ENCODE peak calls at places on chromosomes 2 and 18, in eight cellular contexts. One of them, this sample, is unnamed.

GRCh38 chr18:58402247-58402646 is 226.6 kb downstream of the ALPK2 start:
- DNase-seq in HuH-7: no peak
- DNase-seq in naive thymus-derived CD4-positive, alpha-beta T cell: no peak
- DNase-seq in endothelial cell of umbilical vein: no peak
- DNase-seq in HFFc6: peak; percentile 74
- DNase-seq in endodermal cell: peak; percentile 44
- DNase-seq in Caki2: peak; percentile 5
- DNase-seq in NCI-H446: no peak
- DNase-seq in this sample: peak; percentile 34

GRCh38 chr2:70888389-70888924 is 47.2 kb upstream of the ATP6V1B1 start:
- DNase-seq in HuH-7: no peak
- DNase-seq in naive thymus-derived CD4-positive, alpha-beta T cell: no peak
- DNase-seq in endothelial cell of umbilical vein: no peak
- DNase-seq in HFFc6: no peak
- DNase-seq in endodermal cell: no peak
- DNase-seq in Caki2: no peak
- DNase-seq in NCI-H446: no peak
- DNase-seq in this sample: no peak

GRCh38 chr2:167132906-167133555 is 244.8 kb downstream of the XIRP2 start:
- DNase-seq in HuH-7: no peak
- DNase-seq in naive thymus-derived CD4-positive, alpha-beta T cell: no peak
- DNase-seq in endothelial cell of umbilical vein: no peak
- DNase-seq in HFFc6: no peak
- DNase-seq in endodermal cell: no peak
- DNase-seq in Caki2: no peak
- DNase-seq in NCI-H446: no peak
- DNase-seq in this sample: no peak

GRCh38 chr18:6746386-6746960 is 17.0 kb downstream of the ARHGAP28 start:
- DNase-seq in HuH-7: no peak
- DNase-seq in naive thymus-derived CD4-positive, alpha-beta T cell: no peak
- DNase-seq in endothelial cell of umbilical vein: no peak
- DNase-seq in HFFc6: no peak
- DNase-seq in endodermal cell: no peak
- DNase-seq in Caki2: no peak
- DNase-seq in NCI-H446: no peak
- DNase-seq in this sample: no peak

GRCh38 chr18:57970356-57971095 is 73.5 kb upstream of the NEDD4L start:
- DNase-seq in HuH-7: peak; percentile 26
- DNase-seq in naive thymus-derived CD4-positive, alpha-beta T cell: no peak
- DNase-seq in endothelial cell of umbilical vein: no peak
- DNase-seq in HFFc6: no peak
- DNase-seq in endodermal cell: peak; percentile 84
- DNase-seq in Caki2: no peak
- DNase-seq in NCI-H446: no peak
- DNase-seq in this sample: peak; percentile 28

GRCh38 chr18:31010601-31011000 is 31.9 kb downstream of the DSC3 start:
- DNase-seq in HuH-7: no peak
- DNase-seq in naive thymus-derived CD4-positive, alpha-beta T cell: no peak
- DNase-seq in endothelial cell of umbilical vein: no peak
- DNase-seq in HFFc6: no peak
- DNase-seq in endodermal cell: no peak
- DNase-seq in Caki2: no peak
- DNase-seq in NCI-H446: no peak
- DNase-seq in this sample: no peak

GRCh38 chr2:52192656-52193055 is 1160.7 kb upstream of the NRXN1 start:
- DNase-seq in HuH-7: no peak
- DNase-seq in naive thymus-derived CD4-positive, alpha-beta T cell: no peak
- DNase-seq in endothelial cell of umbilical vein: no peak
- DNase-seq in HFFc6: no peak
- DNase-seq in endodermal cell: no peak
- DNase-seq in Caki2: no peak
- DNase-seq in NCI-H446: no peak
- DNase-seq in this sample: peak; percentile 30

GRCh38 chr2:200158586-200159365 is 147.7 kb upstream of the SPATS2L start:
- DNase-seq in HuH-7: no peak
- DNase-seq in naive thymus-derived CD4-positive, alpha-beta T cell: no peak
- DNase-seq in endothelial cell of umbilical vein: no peak
- DNase-seq in HFFc6: no peak
- DNase-seq in endodermal cell: peak; percentile 72
- DNase-seq in Caki2: peak; percentile 36
- DNase-seq in NCI-H446: no peak
- DNase-seq in this sample: no peak

GRCh38 chr18:8625693-8626092 is 16.5 kb downstream of the RAB12 start:
- DNase-seq in HuH-7: no peak
- DNase-seq in naive thymus-derived CD4-positive, alpha-beta T cell: no peak
- DNase-seq in endothelial cell of umbilical vein: no peak
- DNase-seq in HFFc6: no peak
- DNase-seq in endodermal cell: no peak
- DNase-seq in Caki2: no peak
- DNase-seq in NCI-H446: no peak
- DNase-seq in this sample: no peak

GRCh38 chr2:2645162-2645855 is 314.2 kb upstream of the MYT1L start:
- DNase-seq in HuH-7: no peak
- DNase-seq in naive thymus-derived CD4-positive, alpha-beta T cell: no peak
- DNase-seq in endothelial cell of umbilical vein: no peak
- DNase-seq in HFFc6: no peak
- DNase-seq in endodermal cell: no peak
- DNase-seq in Caki2: no peak
- DNase-seq in NCI-H446: no peak
- DNase-seq in this sample: no peak

GRCh38 chr2:70936165-70936978 is 672 bp downstream of the ATP6V1B1 start:
- DNase-seq in HuH-7: no peak
- DNase-seq in naive thymus-derived CD4-positive, alpha-beta T cell: no peak
- DNase-seq in endothelial cell of umbilical vein: no peak
- DNase-seq in HFFc6: no peak
- DNase-seq in endodermal cell: peak; percentile 46
- DNase-seq in Caki2: no peak
- DNase-seq in NCI-H446: no peak
- DNase-seq in this sample: no peak

GRCh38 chr2:73728711-73729110 is 8.4 kb downstream of the TPRKB start:
- DNase-seq in HuH-7: no peak
- DNase-seq in naive thymus-derived CD4-positive, alpha-beta T cell: no peak
- DNase-seq in endothelial cell of umbilical vein: no peak
- DNase-seq in HFFc6: no peak
- DNase-seq in endodermal cell: no peak
- DNase-seq in Caki2: no peak
- DNase-seq in NCI-H446: no peak
- DNase-seq in this sample: no peak

GRCh38 chr2:229446316-229446715 is 175.2 kb upstream of the PID1 start:
- DNase-seq in HuH-7: no peak
- DNase-seq in naive thymus-derived CD4-positive, alpha-beta T cell: no peak
- DNase-seq in endothelial cell of umbilical vein: no peak
- DNase-seq in HFFc6: no peak
- DNase-seq in endodermal cell: no peak
- DNase-seq in Caki2: no peak
- DNase-seq in NCI-H446: no peak
- DNase-seq in this sample: no peak

GRCh38 chr2:202046577-202046976 is 12.9 kb downstream of the FZD7 start:
- DNase-seq in HuH-7: no peak
- DNase-seq in naive thymus-derived CD4-positive, alpha-beta T cell: no peak
- DNase-seq in endothelial cell of umbilical vein: no peak
- DNase-seq in HFFc6: no peak
- DNase-seq in endodermal cell: no peak
- DNase-seq in Caki2: no peak
- DNase-seq in NCI-H446: no peak
- DNase-seq in this sample: no peak

GRCh38 chr2:29042581-29043075 is 31.7 kb downstream of the PCARE start:
- DNase-seq in HuH-7: no peak
- DNase-seq in naive thymus-derived CD4-positive, alpha-beta T cell: no peak
- DNase-seq in endothelial cell of umbilical vein: peak; percentile 14
- DNase-seq in HFFc6: no peak
- DNase-seq in endodermal cell: no peak
- DNase-seq in Caki2: no peak
- DNase-seq in NCI-H446: no peak
- DNase-seq in this sample: no peak

GRCh38 chr2:109264595-109265328 is 135.8 kb downstream of the SH3RF3 start:
- DNase-seq in HuH-7: no peak
- DNase-seq in naive thymus-derived CD4-positive, alpha-beta T cell: no peak
- DNase-seq in endothelial cell of umbilical vein: peak; percentile 30
- DNase-seq in HFFc6: no peak
- DNase-seq in endodermal cell: peak; percentile 30
- DNase-seq in Caki2: no peak
- DNase-seq in NCI-H446: no peak
- DNase-seq in this sample: no peak

GRCh38 chr2:239249781-239250180 is 151.0 kb downstream of the HDAC4 start:
- DNase-seq in HuH-7: no peak
- DNase-seq in naive thymus-derived CD4-positive, alpha-beta T cell: no peak
- DNase-seq in endothelial cell of umbilical vein: peak; percentile 34
- DNase-seq in HFFc6: peak; percentile 61
- DNase-seq in endodermal cell: no peak
- DNase-seq in Caki2: no peak
- DNase-seq in NCI-H446: no peak
- DNase-seq in this sample: no peak

GRCh38 chr2:108588070-108588668 is 53.9 kb downstream of the LIMS1 start:
- DNase-seq in HuH-7: no peak
- DNase-seq in naive thymus-derived CD4-positive, alpha-beta T cell: no peak
- DNase-seq in endothelial cell of umbilical vein: peak; percentile 70
- DNase-seq in HFFc6: no peak
- DNase-seq in endodermal cell: no peak
- DNase-seq in Caki2: peak; percentile 25
- DNase-seq in NCI-H446: no peak
- DNase-seq in this sample: no peak

GRCh38 chr2:76749858-76750257 is 772.3 kb downstream of the LRRTM4 start:
- DNase-seq in HuH-7: no peak
- DNase-seq in naive thymus-derived CD4-positive, alpha-beta T cell: no peak
- DNase-seq in endothelial cell of umbilical vein: no peak
- DNase-seq in HFFc6: no peak
- DNase-seq in endodermal cell: no peak
- DNase-seq in Caki2: no peak
- DNase-seq in NCI-H446: no peak
- DNase-seq in this sample: no peak